ENCODE peak calls at places on chromosomes 11 and 22, in eight cellular contexts. One of them, this sample, is unnamed.

GRCh38 chr22:23047742-23048141 is 22.6 kb upstream of the GNAZ start:
- DNase-seq in stimulated activated CD4-positive, alpha-beta T cell treated with anti-CD3 and anti-CD28 coated beads, Interleukin-15, amount 100 ng/mL, for 1 hour: no peak
- DNase-seq in NCI-H1105 treated with DMSO at 0.1 percent for 48 hours: no peak
- DNase-seq in stimulated activated naive CD8-positive, alpha-beta T cell treated with anti-CD3 and anti-CD28 coated beads, Interleukin-15, Interleukin-2, amounts not matched to agents 100 U/mL and 50 U/mL, for 24 hours: no peak
- DNase-seq in activated CD4-positive, alpha-beta T cell treated with anti-CD3 and anti-CD28 coated beads, Interleukin-2, amount 10 ng/mL, durations not matched to agents 7 days and 5 days: no peak
- DNase-seq in SW 1271: no peak
- DNase-seq in HFF-Myc: no peak
- DNase-seq in thoracic aorta: no peak
- DNase-seq in this sample: no peak

GRCh38 chr11:77100166-77101042 is 2.2 kb upstream of the OMP start:
- DNase-seq in stimulated activated CD4-positive, alpha-beta T cell treated with anti-CD3 and anti-CD28 coated beads, Interleukin-15, amount 100 ng/mL, for 1 hour: no peak
- DNase-seq in NCI-H1105 treated with DMSO at 0.1 percent for 48 hours: no peak
- DNase-seq in stimulated activated naive CD8-positive, alpha-beta T cell treated with anti-CD3 and anti-CD28 coated beads, Interleukin-15, Interleukin-2, amounts not matched to agents 100 U/mL and 50 U/mL, for 24 hours: no peak
- DNase-seq in activated CD4-positive, alpha-beta T cell treated with anti-CD3 and anti-CD28 coated beads, Interleukin-2, amount 10 ng/mL, durations not matched to agents 7 days and 5 days: no peak
- DNase-seq in SW 1271: no peak
- DNase-seq in HFF-Myc: no peak
- DNase-seq in thoracic aorta: no peak
- DNase-seq in this sample: no peak

GRCh38 chr22:36366291-36366708 is 21.5 kb downstream of the MYH9 start:
- DNase-seq in stimulated activated CD4-positive, alpha-beta T cell treated with anti-CD3 and anti-CD28 coated beads, Interleukin-15, amount 100 ng/mL, for 1 hour: no peak
- DNase-seq in NCI-H1105 treated with DMSO at 0.1 percent for 48 hours: no peak
- DNase-seq in stimulated activated naive CD8-positive, alpha-beta T cell treated with anti-CD3 and anti-CD28 coated beads, Interleukin-15, Interleukin-2, amounts not matched to agents 100 U/mL and 50 U/mL, for 24 hours: no peak
- DNase-seq in activated CD4-positive, alpha-beta T cell treated with anti-CD3 and anti-CD28 coated beads, Interleukin-2, amount 10 ng/mL, durations not matched to agents 7 days and 5 days: no peak
- DNase-seq in SW 1271: no peak
- DNase-seq in HFF-Myc: no peak
- DNase-seq in thoracic aorta: peak
- DNase-seq in this sample: no peak

GRCh38 chr22:44361391-44362126 is 48.8 kb upstream of the SHISAL1 start:
- DNase-seq in stimulated activated CD4-positive, alpha-beta T cell treated with anti-CD3 and anti-CD28 coated beads, Interleukin-15, amount 100 ng/mL, for 1 hour: no peak
- DNase-seq in NCI-H1105 treated with DMSO at 0.1 percent for 48 hours: no peak
- DNase-seq in stimulated activated naive CD8-positive, alpha-beta T cell treated with anti-CD3 and anti-CD28 coated beads, Interleukin-15, Interleukin-2, amounts not matched to agents 100 U/mL and 50 U/mL, for 24 hours: no peak
- DNase-seq in activated CD4-positive, alpha-beta T cell treated with anti-CD3 and anti-CD28 coated beads, Interleukin-2, amount 10 ng/mL, durations not matched to agents 7 days and 5 days: no peak
- DNase-seq in SW 1271: no peak
- DNase-seq in HFF-Myc: no peak
- DNase-seq in thoracic aorta: no peak
- DNase-seq in this sample: no peak

GRCh38 chr11:9516113-9516512 is 55.3 kb downstream of the ZNF143 start:
- DNase-seq in stimulated activated CD4-positive, alpha-beta T cell treated with anti-CD3 and anti-CD28 coated beads, Interleukin-15, amount 100 ng/mL, for 1 hour: no peak
- DNase-seq in NCI-H1105 treated with DMSO at 0.1 percent for 48 hours: no peak
- DNase-seq in stimulated activated naive CD8-positive, alpha-beta T cell treated with anti-CD3 and anti-CD28 coated beads, Interleukin-15, Interleukin-2, amounts not matched to agents 100 U/mL and 50 U/mL, for 24 hours: no peak
- DNase-seq in activated CD4-positive, alpha-beta T cell treated with anti-CD3 and anti-CD28 coated beads, Interleukin-2, amount 10 ng/mL, durations not matched to agents 7 days and 5 days: no peak
- DNase-seq in SW 1271: no peak
- DNase-seq in HFF-Myc: no peak
- DNase-seq in thoracic aorta: no peak
- DNase-seq in this sample: peak

GRCh38 chr11:126661051-126661450 is 305.6 kb downstream of the ST3GAL4 start:
- DNase-seq in stimulated activated CD4-positive, alpha-beta T cell treated with anti-CD3 and anti-CD28 coated beads, Interleukin-15, amount 100 ng/mL, for 1 hour: no peak
- DNase-seq in NCI-H1105 treated with DMSO at 0.1 percent for 48 hours: no peak
- DNase-seq in stimulated activated naive CD8-positive, alpha-beta T cell treated with anti-CD3 and anti-CD28 coated beads, Interleukin-15, Interleukin-2, amounts not matched to agents 100 U/mL and 50 U/mL, for 24 hours: no peak
- DNase-seq in activated CD4-positive, alpha-beta T cell treated with anti-CD3 and anti-CD28 coated beads, Interleukin-2, amount 10 ng/mL, durations not matched to agents 7 days and 5 days: no peak
- DNase-seq in SW 1271: no peak
- DNase-seq in HFF-Myc: no peak
- DNase-seq in thoracic aorta: no peak
- DNase-seq in this sample: no peak

GRCh38 chr11:113192121-113192925 is 122.1 kb upstream of the TTC12 start:
- DNase-seq in stimulated activated CD4-positive, alpha-beta T cell treated with anti-CD3 and anti-CD28 coated beads, Interleukin-15, amount 100 ng/mL, for 1 hour: no peak
- DNase-seq in NCI-H1105 treated with DMSO at 0.1 percent for 48 hours: no peak
- DNase-seq in stimulated activated naive CD8-positive, alpha-beta T cell treated with anti-CD3 and anti-CD28 coated beads, Interleukin-15, Interleukin-2, amounts not matched to agents 100 U/mL and 50 U/mL, for 24 hours: no peak
- DNase-seq in activated CD4-positive, alpha-beta T cell treated with anti-CD3 and anti-CD28 coated beads, Interleukin-2, amount 10 ng/mL, durations not matched to agents 7 days and 5 days: no peak
- DNase-seq in SW 1271: no peak
- DNase-seq in HFF-Myc: no peak
- DNase-seq in thoracic aorta: no peak
- DNase-seq in this sample: no peak

GRCh38 chr22:24156915-24157782 is 24.1 kb upstream of the SUSD2 start:
- DNase-seq in stimulated activated CD4-positive, alpha-beta T cell treated with anti-CD3 and anti-CD28 coated beads, Interleukin-15, amount 100 ng/mL, for 1 hour: peak
- DNase-seq in NCI-H1105 treated with DMSO at 0.1 percent for 48 hours: peak
- DNase-seq in stimulated activated naive CD8-positive, alpha-beta T cell treated with anti-CD3 and anti-CD28 coated beads, Interleukin-15, Interleukin-2, amounts not matched to agents 100 U/mL and 50 U/mL, for 24 hours: peak
- DNase-seq in activated CD4-positive, alpha-beta T cell treated with anti-CD3 and anti-CD28 coated beads, Interleukin-2, amount 10 ng/mL, durations not matched to agents 7 days and 5 days: peak
- DNase-seq in SW 1271: peak
- DNase-seq in HFF-Myc: no peak
- DNase-seq in thoracic aorta: peak
- DNase-seq in this sample: peak

GRCh38 chr11:124876818-124877630 is 11.8 kb downstream of the ROBO3 start:
- DNase-seq in stimulated activated CD4-positive, alpha-beta T cell treated with anti-CD3 and anti-CD28 coated beads, Interleukin-15, amount 100 ng/mL, for 1 hour: no peak
- DNase-seq in NCI-H1105 treated with DMSO at 0.1 percent for 48 hours: no peak
- DNase-seq in stimulated activated naive CD8-positive, alpha-beta T cell treated with anti-CD3 and anti-CD28 coated beads, Interleukin-15, Interleukin-2, amounts not matched to agents 100 U/mL and 50 U/mL, for 24 hours: no peak
- DNase-seq in activated CD4-positive, alpha-beta T cell treated with anti-CD3 and anti-CD28 coated beads, Interleukin-2, amount 10 ng/mL, durations not matched to agents 7 days and 5 days: no peak
- DNase-seq in SW 1271: no peak
- DNase-seq in HFF-Myc: no peak
- DNase-seq in thoracic aorta: no peak
- DNase-seq in this sample: no peak

GRCh38 chr11:113372317-113372716 is 15.3 kb upstream of the ANKK1 start:
- DNase-seq in stimulated activated CD4-positive, alpha-beta T cell treated with anti-CD3 and anti-CD28 coated beads, Interleukin-15, amount 100 ng/mL, for 1 hour: no peak
- DNase-seq in NCI-H1105 treated with DMSO at 0.1 percent for 48 hours: no peak
- DNase-seq in stimulated activated naive CD8-positive, alpha-beta T cell treated with anti-CD3 and anti-CD28 coated beads, Interleukin-15, Interleukin-2, amounts not matched to agents 100 U/mL and 50 U/mL, for 24 hours: no peak
- DNase-seq in activated CD4-positive, alpha-beta T cell treated with anti-CD3 and anti-CD28 coated beads, Interleukin-2, amount 10 ng/mL, durations not matched to agents 7 days and 5 days: no peak
- DNase-seq in SW 1271: no peak
- DNase-seq in HFF-Myc: no peak
- DNase-seq in thoracic aorta: no peak
- DNase-seq in this sample: no peak

GRCh38 chr22:41976961-41977566 is 7.8 kb downstream of the SEPTIN3 start:
- DNase-seq in stimulated activated CD4-positive, alpha-beta T cell treated with anti-CD3 and anti-CD28 coated beads, Interleukin-15, amount 100 ng/mL, for 1 hour: no peak
- DNase-seq in NCI-H1105 treated with DMSO at 0.1 percent for 48 hours: peak
- DNase-seq in stimulated activated naive CD8-positive, alpha-beta T cell treated with anti-CD3 and anti-CD28 coated beads, Interleukin-15, Interleukin-2, amounts not matched to agents 100 U/mL and 50 U/mL, for 24 hours: no peak
- DNase-seq in activated CD4-positive, alpha-beta T cell treated with anti-CD3 and anti-CD28 coated beads, Interleukin-2, amount 10 ng/mL, durations not matched to agents 7 days and 5 days: no peak
- DNase-seq in SW 1271: no peak
- DNase-seq in HFF-Myc: no peak
- DNase-seq in thoracic aorta: no peak
- DNase-seq in this sample: no peak

GRCh38 chr11:73752216-73752867 is 8.5 kb downstream of the RAB6A start:
- DNase-seq in stimulated activated CD4-positive, alpha-beta T cell treated with anti-CD3 and anti-CD28 coated beads, Interleukin-15, amount 100 ng/mL, for 1 hour: no peak
- DNase-seq in NCI-H1105 treated with DMSO at 0.1 percent for 48 hours: no peak
- DNase-seq in stimulated activated naive CD8-positive, alpha-beta T cell treated with anti-CD3 and anti-CD28 coated beads, Interleukin-15, Interleukin-2, amounts not matched to agents 100 U/mL and 50 U/mL, for 24 hours: no peak
- DNase-seq in activated CD4-positive, alpha-beta T cell treated with anti-CD3 and anti-CD28 coated beads, Interleukin-2, amount 10 ng/mL, durations not matched to agents 7 days and 5 days: no peak
- DNase-seq in SW 1271: no peak
- DNase-seq in HFF-Myc: no peak
- DNase-seq in thoracic aorta: no peak
- DNase-seq in this sample: no peak

GRCh38 chr11:35182317-35182939 is 43.5 kb downstream of the CD44 start:
- DNase-seq in stimulated activated CD4-positive, alpha-beta T cell treated with anti-CD3 and anti-CD28 coated beads, Interleukin-15, amount 100 ng/mL, for 1 hour: no peak
- DNase-seq in NCI-H1105 treated with DMSO at 0.1 percent for 48 hours: no peak
- DNase-seq in stimulated activated naive CD8-positive, alpha-beta T cell treated with anti-CD3 and anti-CD28 coated beads, Interleukin-15, Interleukin-2, amounts not matched to agents 100 U/mL and 50 U/mL, for 24 hours: no peak
- DNase-seq in activated CD4-positive, alpha-beta T cell treated with anti-CD3 and anti-CD28 coated beads, Interleukin-2, amount 10 ng/mL, durations not matched to agents 7 days and 5 days: no peak
- DNase-seq in SW 1271: no peak
- DNase-seq in HFF-Myc: no peak
- DNase-seq in thoracic aorta: no peak
- DNase-seq in this sample: no peak

GRCh38 chr22:36409911-36410756 is 22.4 kb upstream of the MYH9 start:
- DNase-seq in stimulated activated CD4-positive, alpha-beta T cell treated with anti-CD3 and anti-CD28 coated beads, Interleukin-15, amount 100 ng/mL, for 1 hour: peak
- DNase-seq in NCI-H1105 treated with DMSO at 0.1 percent for 48 hours: peak
- DNase-seq in stimulated activated naive CD8-positive, alpha-beta T cell treated with anti-CD3 and anti-CD28 coated beads, Interleukin-15, Interleukin-2, amounts not matched to agents 100 U/mL and 50 U/mL, for 24 hours: peak
- DNase-seq in activated CD4-positive, alpha-beta T cell treated with anti-CD3 and anti-CD28 coated beads, Interleukin-2, amount 10 ng/mL, durations not matched to agents 7 days and 5 days: peak
- DNase-seq in SW 1271: no peak
- DNase-seq in HFF-Myc: no peak
- DNase-seq in thoracic aorta: peak
- DNase-seq in this sample: peak